ENCODE peak calls at places on chromosomes 1 and 21, in ten cellular contexts. One of them, this sample, is unnamed.

GRCh38 chr1:3790501-3790923 is 5.8 kb downstream of the LRRC47 start:
- DNase-seq in EL: no peak
- DNase-seq in DMS153: no peak
- DNase-seq in NCI-H2081 treated with DMSO at 0.1 percent for 48 hours: no peak
- DNase-seq in germinal center: no peak
- DNase-seq in fibroblast of lung: no peak
- DNase-seq in AG10803: no peak
- DNase-seq in body of pancreas: no peak
- DNase-seq in stimulated activated naive B cell treated with anti-CD40 and anti-IgM and Interleukin-4, amounts not matched to agents 10 μg/mL and 1 μg/mL and 100 μg/mL, for 72 hours: no peak
- DNase-seq in activated naive CD4-positive, alpha-beta T cell treated with anti-CD3 and anti-CD28 coated beads, Interleukin-2, amount 50 U/mL, for 72 hours: no peak
- DNase-seq in this sample: no peak

GRCh38 chr1:17852383-17852782 is 97.2 kb downstream of the ACTL8 start:
- DNase-seq in EL: no peak
- DNase-seq in DMS153: no peak
- DNase-seq in NCI-H2081 treated with DMSO at 0.1 percent for 48 hours: no peak
- DNase-seq in germinal center: no peak
- DNase-seq in fibroblast of lung: no peak
- DNase-seq in AG10803: no peak
- DNase-seq in body of pancreas: no peak
- DNase-seq in stimulated activated naive B cell treated with anti-CD40 and anti-IgM and Interleukin-4, amounts not matched to agents 10 μg/mL and 1 μg/mL and 100 μg/mL, for 72 hours: no peak
- DNase-seq in activated naive CD4-positive, alpha-beta T cell treated with anti-CD3 and anti-CD28 coated beads, Interleukin-2, amount 50 U/mL, for 72 hours: no peak
- DNase-seq in this sample: no peak

GRCh38 chr1:17101261-17101660 is 18.0 kb downstream of the PADI2 start:
- DNase-seq in EL: no peak
- DNase-seq in DMS153: no peak
- DNase-seq in NCI-H2081 treated with DMSO at 0.1 percent for 48 hours: no peak
- DNase-seq in germinal center: no peak
- DNase-seq in fibroblast of lung: no peak
- DNase-seq in AG10803: no peak
- DNase-seq in body of pancreas: no peak
- DNase-seq in stimulated activated naive B cell treated with anti-CD40 and anti-IgM and Interleukin-4, amounts not matched to agents 10 μg/mL and 1 μg/mL and 100 μg/mL, for 72 hours: no peak
- DNase-seq in activated naive CD4-positive, alpha-beta T cell treated with anti-CD3 and anti-CD28 coated beads, Interleukin-2, amount 50 U/mL, for 72 hours: no peak
- DNase-seq in this sample: no peak

GRCh38 chr1:243849089-243850012 is 692 bp downstream of the AKT3 start:
- DNase-seq in EL: peak; percentile 69
- DNase-seq in DMS153: peak; percentile 49
- DNase-seq in NCI-H2081 treated with DMSO at 0.1 percent for 48 hours: no peak
- DNase-seq in germinal center: peak; percentile 5
- DNase-seq in fibroblast of lung: peak; percentile 58
- DNase-seq in AG10803: peak; percentile 76
- DNase-seq in body of pancreas: peak; percentile 19
- DNase-seq in stimulated activated naive B cell treated with anti-CD40 and anti-IgM and Interleukin-4, amounts not matched to agents 10 μg/mL and 1 μg/mL and 100 μg/mL, for 72 hours: peak; percentile 74
- DNase-seq in activated naive CD4-positive, alpha-beta T cell treated with anti-CD3 and anti-CD28 coated beads, Interleukin-2, amount 50 U/mL, for 72 hours: peak; percentile 68
- DNase-seq in this sample: peak; percentile 58

GRCh38 chr1:38549191-38549590 is 310.4 kb downstream of the RRAGC start:
- DNase-seq in EL: no peak
- DNase-seq in DMS153: no peak
- DNase-seq in NCI-H2081 treated with DMSO at 0.1 percent for 48 hours: no peak
- DNase-seq in germinal center: no peak
- DNase-seq in fibroblast of lung: no peak
- DNase-seq in AG10803: no peak
- DNase-seq in body of pancreas: no peak
- DNase-seq in stimulated activated naive B cell treated with anti-CD40 and anti-IgM and Interleukin-4, amounts not matched to agents 10 μg/mL and 1 μg/mL and 100 μg/mL, for 72 hours: no peak
- DNase-seq in activated naive CD4-positive, alpha-beta T cell treated with anti-CD3 and anti-CD28 coated beads, Interleukin-2, amount 50 U/mL, for 72 hours: no peak
- DNase-seq in this sample: no peak

GRCh38 chr1:7551442-7551841 is 219.7 kb upstream of the VAMP3 start:
- DNase-seq in EL: no peak
- DNase-seq in DMS153: no peak
- DNase-seq in NCI-H2081 treated with DMSO at 0.1 percent for 48 hours: no peak
- DNase-seq in germinal center: no peak
- DNase-seq in fibroblast of lung: no peak
- DNase-seq in AG10803: no peak
- DNase-seq in body of pancreas: no peak
- DNase-seq in stimulated activated naive B cell treated with anti-CD40 and anti-IgM and Interleukin-4, amounts not matched to agents 10 μg/mL and 1 μg/mL and 100 μg/mL, for 72 hours: no peak
- DNase-seq in activated naive CD4-positive, alpha-beta T cell treated with anti-CD3 and anti-CD28 coated beads, Interleukin-2, amount 50 U/mL, for 72 hours: peak; percentile 52
- DNase-seq in this sample: no peak

GRCh38 chr1:244272471-244273261 is 179.0 kb downstream of the ADSS2 start:
- DNase-seq in EL: peak; percentile 87
- DNase-seq in DMS153: peak; percentile 68
- DNase-seq in NCI-H2081 treated with DMSO at 0.1 percent for 48 hours: peak; percentile 16
- DNase-seq in germinal center: peak; percentile 66
- DNase-seq in fibroblast of lung: peak; percentile 95
- DNase-seq in AG10803: peak; percentile 85
- DNase-seq in body of pancreas: peak; percentile 76
- DNase-seq in stimulated activated naive B cell treated with anti-CD40 and anti-IgM and Interleukin-4, amounts not matched to agents 10 μg/mL and 1 μg/mL and 100 μg/mL, for 72 hours: peak; percentile 60
- DNase-seq in activated naive CD4-positive, alpha-beta T cell treated with anti-CD3 and anti-CD28 coated beads, Interleukin-2, amount 50 U/mL, for 72 hours: peak; percentile 65
- DNase-seq in this sample: peak; percentile 77

GRCh38 chr1:246632584-246633168 is 66.4 kb downstream of the CNST start:
- DNase-seq in EL: peak; percentile 91
- DNase-seq in DMS153: no peak
- DNase-seq in NCI-H2081 treated with DMSO at 0.1 percent for 48 hours: no peak
- DNase-seq in germinal center: no peak
- DNase-seq in fibroblast of lung: peak; percentile 78
- DNase-seq in AG10803: peak; percentile 97
- DNase-seq in body of pancreas: no peak
- DNase-seq in stimulated activated naive B cell treated with anti-CD40 and anti-IgM and Interleukin-4, amounts not matched to agents 10 μg/mL and 1 μg/mL and 100 μg/mL, for 72 hours: no peak
- DNase-seq in activated naive CD4-positive, alpha-beta T cell treated with anti-CD3 and anti-CD28 coated beads, Interleukin-2, amount 50 U/mL, for 72 hours: no peak
- DNase-seq in this sample: peak; percentile 83

GRCh38 chr1:210654176-210654786 is 325.6 kb downstream of the HHAT start:
- DNase-seq in EL: peak; percentile 23
- DNase-seq in DMS153: no peak
- DNase-seq in NCI-H2081 treated with DMSO at 0.1 percent for 48 hours: no peak
- DNase-seq in germinal center: no peak
- DNase-seq in fibroblast of lung: no peak
- DNase-seq in AG10803: no peak
- DNase-seq in body of pancreas: no peak
- DNase-seq in stimulated activated naive B cell treated with anti-CD40 and anti-IgM and Interleukin-4, amounts not matched to agents 10 μg/mL and 1 μg/mL and 100 μg/mL, for 72 hours: peak; percentile 7
- DNase-seq in activated naive CD4-positive, alpha-beta T cell treated with anti-CD3 and anti-CD28 coated beads, Interleukin-2, amount 50 U/mL, for 72 hours: no peak
- DNase-seq in this sample: no peak

GRCh38 chr1:91537281-91538069 is 36.8 kb downstream of the CDC7 start:
- DNase-seq in EL: peak; percentile 96
- DNase-seq in DMS153: no peak
- DNase-seq in NCI-H2081 treated with DMSO at 0.1 percent for 48 hours: no peak
- DNase-seq in germinal center: no peak
- DNase-seq in fibroblast of lung: peak; percentile 86
- DNase-seq in AG10803: peak; percentile 94
- DNase-seq in body of pancreas: no peak
- DNase-seq in stimulated activated naive B cell treated with anti-CD40 and anti-IgM and Interleukin-4, amounts not matched to agents 10 μg/mL and 1 μg/mL and 100 μg/mL, for 72 hours: no peak
- DNase-seq in activated naive CD4-positive, alpha-beta T cell treated with anti-CD3 and anti-CD28 coated beads, Interleukin-2, amount 50 U/mL, for 72 hours: no peak
- DNase-seq in this sample: peak; percentile 71

GRCh38 chr1:66256629-66257575 is 277.1 kb upstream of the SGIP1 start:
- DNase-seq in EL: peak; percentile 61
- DNase-seq in DMS153: no peak
- DNase-seq in NCI-H2081 treated with DMSO at 0.1 percent for 48 hours: no peak
- DNase-seq in germinal center: no peak
- DNase-seq in fibroblast of lung: no peak
- DNase-seq in AG10803: no peak
- DNase-seq in body of pancreas: no peak
- DNase-seq in stimulated activated naive B cell treated with anti-CD40 and anti-IgM and Interleukin-4, amounts not matched to agents 10 μg/mL and 1 μg/mL and 100 μg/mL, for 72 hours: no peak
- DNase-seq in activated naive CD4-positive, alpha-beta T cell treated with anti-CD3 and anti-CD28 coated beads, Interleukin-2, amount 50 U/mL, for 72 hours: no peak
- DNase-seq in this sample: peak; percentile 20

GRCh38 chr1:22111620-22112019 is 31.3 kb downstream of the WNT4 start:
- DNase-seq in EL: peak; percentile 69
- DNase-seq in DMS153: no peak
- DNase-seq in NCI-H2081 treated with DMSO at 0.1 percent for 48 hours: no peak
- DNase-seq in germinal center: no peak
- DNase-seq in fibroblast of lung: peak; percentile 70
- DNase-seq in AG10803: peak; percentile 37
- DNase-seq in body of pancreas: no peak
- DNase-seq in stimulated activated naive B cell treated with anti-CD40 and anti-IgM and Interleukin-4, amounts not matched to agents 10 μg/mL and 1 μg/mL and 100 μg/mL, for 72 hours: no peak
- DNase-seq in activated naive CD4-positive, alpha-beta T cell treated with anti-CD3 and anti-CD28 coated beads, Interleukin-2, amount 50 U/mL, for 72 hours: no peak
- DNase-seq in this sample: peak; percentile 54

GRCh38 chr1:29896300-29896699 is 660.0 kb downstream of the PTPRU start:
- DNase-seq in EL: no peak
- DNase-seq in DMS153: no peak
- DNase-seq in NCI-H2081 treated with DMSO at 0.1 percent for 48 hours: no peak
- DNase-seq in germinal center: no peak
- DNase-seq in fibroblast of lung: no peak
- DNase-seq in AG10803: no peak
- DNase-seq in body of pancreas: no peak
- DNase-seq in stimulated activated naive B cell treated with anti-CD40 and anti-IgM and Interleukin-4, amounts not matched to agents 10 μg/mL and 1 μg/mL and 100 μg/mL, for 72 hours: no peak
- DNase-seq in activated naive CD4-positive, alpha-beta T cell treated with anti-CD3 and anti-CD28 coated beads, Interleukin-2, amount 50 U/mL, for 72 hours: no peak
- DNase-seq in this sample: no peak

GRCh38 chr21:34544032-34544496 is 32.1 kb upstream of the KCNE1 start:
- DNase-seq in EL: peak; percentile 79
- DNase-seq in DMS153: peak; percentile 10
- DNase-seq in NCI-H2081 treated with DMSO at 0.1 percent for 48 hours: no peak
- DNase-seq in germinal center: peak; percentile 53
- DNase-seq in fibroblast of lung: peak; percentile 69
- DNase-seq in AG10803: peak; percentile 68
- DNase-seq in body of pancreas: peak; percentile 89
- DNase-seq in stimulated activated naive B cell treated with anti-CD40 and anti-IgM and Interleukin-4, amounts not matched to agents 10 μg/mL and 1 μg/mL and 100 μg/mL, for 72 hours: peak; percentile 37
- DNase-seq in activated naive CD4-positive, alpha-beta T cell treated with anti-CD3 and anti-CD28 coated beads, Interleukin-2, amount 50 U/mL, for 72 hours: no peak
- DNase-seq in this sample: peak; percentile 49

GRCh38 chr1:23809751-23810171 is 9.2 kb upstream of the GALE start:
- DNase-seq in EL: peak; percentile 71
- DNase-seq in DMS153: peak; percentile 56
- DNase-seq in NCI-H2081 treated with DMSO at 0.1 percent for 48 hours: peak; percentile 20
- DNase-seq in germinal center: peak; percentile 88
- DNase-seq in fibroblast of lung: peak; percentile 62
- DNase-seq in AG10803: peak; percentile 63
- DNase-seq in body of pancreas: peak; percentile 85
- DNase-seq in stimulated activated naive B cell treated with anti-CD40 and anti-IgM and Interleukin-4, amounts not matched to agents 10 μg/mL and 1 μg/mL and 100 μg/mL, for 72 hours: peak; percentile 73
- DNase-seq in activated naive CD4-positive, alpha-beta T cell treated with anti-CD3 and anti-CD28 coated beads, Interleukin-2, amount 50 U/mL, for 72 hours: no peak
- DNase-seq in this sample: peak; percentile 80

GRCh38 chr1:52142220-52143153 is 598 bp downstream of the ZFYVE9 start:
- DNase-seq in EL: peak; percentile 67
- DNase-seq in DMS153: no peak
- DNase-seq in NCI-H2081 treated with DMSO at 0.1 percent for 48 hours: no peak
- DNase-seq in germinal center: peak; percentile 30
- DNase-seq in fibroblast of lung: peak; percentile 54
- DNase-seq in AG10803: peak; percentile 58
- DNase-seq in body of pancreas: peak; percentile 35
- DNase-seq in stimulated activated naive B cell treated with anti-CD40 and anti-IgM and Interleukin-4, amounts not matched to agents 10 μg/mL and 1 μg/mL and 100 μg/mL, for 72 hours: no peak
- DNase-seq in activated naive CD4-positive, alpha-beta T cell treated with anti-CD3 and anti-CD28 coated beads, Interleukin-2, amount 50 U/mL, for 72 hours: peak; percentile 57
- DNase-seq in this sample: peak; percentile 53

GRCh38 chr1:78833491-78833890 is 173.0 kb downstream of the ADGRL4 start:
- DNase-seq in EL: peak; percentile 86
- DNase-seq in DMS153: peak; percentile 5
- DNase-seq in NCI-H2081 treated with DMSO at 0.1 percent for 48 hours: no peak
- DNase-seq in germinal center: no peak
- DNase-seq in fibroblast of lung: peak; percentile 85
- DNase-seq in AG10803: peak; percentile 77
- DNase-seq in body of pancreas: no peak
- DNase-seq in stimulated activated naive B cell treated with anti-CD40 and anti-IgM and Interleukin-4, amounts not matched to agents 10 μg/mL and 1 μg/mL and 100 μg/mL, for 72 hours: no peak
- DNase-seq in activated naive CD4-positive, alpha-beta T cell treated with anti-CD3 and anti-CD28 coated beads, Interleukin-2, amount 50 U/mL, for 72 hours: no peak
- DNase-seq in this sample: peak; percentile 45

GRCh38 chr1:37410815-37411214 is 63.6 kb upstream of the ZC3H12A start:
- DNase-seq in EL: no peak
- DNase-seq in DMS153: no peak
- DNase-seq in NCI-H2081 treated with DMSO at 0.1 percent for 48 hours: no peak
- DNase-seq in germinal center: no peak
- DNase-seq in fibroblast of lung: peak; percentile 9
- DNase-seq in AG10803: no peak
- DNase-seq in body of pancreas: no peak
- DNase-seq in stimulated activated naive B cell treated with anti-CD40 and anti-IgM and Interleukin-4, amounts not matched to agents 10 μg/mL and 1 μg/mL and 100 μg/mL, for 72 hours: no peak
- DNase-seq in activated naive CD4-positive, alpha-beta T cell treated with anti-CD3 and anti-CD28 coated beads, Interleukin-2, amount 50 U/mL, for 72 hours: no peak
- DNase-seq in this sample: peak; percentile 25

GRCh38 chr1:231407537-231408396 is 14.3 kb downstream of the EGLN1 start:
- DNase-seq in EL: peak; percentile 48
- DNase-seq in DMS153: no peak
- DNase-seq in NCI-H2081 treated with DMSO at 0.1 percent for 48 hours: no peak
- DNase-seq in germinal center: no peak
- DNase-seq in fibroblast of lung: no peak
- DNase-seq in AG10803: peak; percentile 55
- DNase-seq in body of pancreas: no peak
- DNase-seq in stimulated activated naive B cell treated with anti-CD40 and anti-IgM and Interleukin-4, amounts not matched to agents 10 μg/mL and 1 μg/mL and 100 μg/mL, for 72 hours: no peak
- DNase-seq in activated naive CD4-positive, alpha-beta T cell treated with anti-CD3 and anti-CD28 coated beads, Interleukin-2, amount 50 U/mL, for 72 hours: no peak
- DNase-seq in this sample: peak; percentile 43

GRCh38 chr1:110243581-110243980 is 33.5 kb downstream of the KCNC4 start:
- DNase-seq in EL: no peak
- DNase-seq in DMS153: peak; percentile 60
- DNase-seq in NCI-H2081 treated with DMSO at 0.1 percent for 48 hours: no peak
- DNase-seq in germinal center: peak; percentile 61
- DNase-seq in fibroblast of lung: no peak
- DNase-seq in AG10803: no peak
- DNase-seq in body of pancreas: no peak
- DNase-seq in stimulated activated naive B cell treated with anti-CD40 and anti-IgM and Interleukin-4, amounts not matched to agents 10 μg/mL and 1 μg/mL and 100 μg/mL, for 72 hours: peak; percentile 65
- DNase-seq in activated naive CD4-positive, alpha-beta T cell treated with anti-CD3 and anti-CD28 coated beads, Interleukin-2, amount 50 U/mL, for 72 hours: no peak
- DNase-seq in this sample: no peak

GRCh38 chr1:46487818-46488218 is 1.8 kb upstream of the DMBX1 start:
- DNase-seq in EL: peak; percentile 18
- DNase-seq in DMS153: no peak
- DNase-seq in NCI-H2081 treated with DMSO at 0.1 percent for 48 hours: no peak
- DNase-seq in germinal center: no peak
- DNase-seq in fibroblast of lung: no peak
- DNase-seq in AG10803: no peak
- DNase-seq in body of pancreas: no peak
- DNase-seq in stimulated activated naive B cell treated with anti-CD40 and anti-IgM and Interleukin-4, amounts not matched to agents 10 μg/mL and 1 μg/mL and 100 μg/mL, for 72 hours: no peak
- DNase-seq in activated naive CD4-positive, alpha-beta T cell treated with anti-CD3 and anti-CD28 coated beads, Interleukin-2, amount 50 U/mL, for 72 hours: no peak
- DNase-seq in this sample: no peak

GRCh38 chr21:35011681-35012080 is 37.4 kb downstream of the RUNX1 start:
- DNase-seq in EL: no peak
- DNase-seq in DMS153: no peak
- DNase-seq in NCI-H2081 treated with DMSO at 0.1 percent for 48 hours: no peak
- DNase-seq in germinal center: no peak
- DNase-seq in fibroblast of lung: peak; percentile 56
- DNase-seq in AG10803: no peak
- DNase-seq in body of pancreas: no peak
- DNase-seq in stimulated activated naive B cell treated with anti-CD40 and anti-IgM and Interleukin-4, amounts not matched to agents 10 μg/mL and 1 μg/mL and 100 μg/mL, for 72 hours: no peak
- DNase-seq in activated naive CD4-positive, alpha-beta T cell treated with anti-CD3 and anti-CD28 coated beads, Interleukin-2, amount 50 U/mL, for 72 hours: no peak
- DNase-seq in this sample: no peak

GRCh38 chr1:197954718-197955418 is 37.7 kb downstream of the LHX9 start:
- DNase-seq in EL: no peak
- DNase-seq in DMS153: no peak
- DNase-seq in NCI-H2081 treated with DMSO at 0.1 percent for 48 hours: no peak
- DNase-seq in germinal center: no peak
- DNase-seq in fibroblast of lung: no peak
- DNase-seq in AG10803: no peak
- DNase-seq in body of pancreas: peak; percentile 35
- DNase-seq in stimulated activated naive B cell treated with anti-CD40 and anti-IgM and Interleukin-4, amounts not matched to agents 10 μg/mL and 1 μg/mL and 100 μg/mL, for 72 hours: no peak
- DNase-seq in activated naive CD4-positive, alpha-beta T cell treated with anti-CD3 and anti-CD28 coated beads, Interleukin-2, amount 50 U/mL, for 72 hours: no peak
- DNase-seq in this sample: no peak

GRCh38 chr1:61448017-61448383 is 276.9 kb downstream of the TM2D1 start:
- DNase-seq in EL: no peak
- DNase-seq in DMS153: no peak
- DNase-seq in NCI-H2081 treated with DMSO at 0.1 percent for 48 hours: no peak
- DNase-seq in germinal center: no peak
- DNase-seq in fibroblast of lung: no peak
- DNase-seq in AG10803: peak; percentile 26
- DNase-seq in body of pancreas: no peak
- DNase-seq in stimulated activated naive B cell treated with anti-CD40 and anti-IgM and Interleukin-4, amounts not matched to agents 10 μg/mL and 1 μg/mL and 100 μg/mL, for 72 hours: no peak
- DNase-seq in activated naive CD4-positive, alpha-beta T cell treated with anti-CD3 and anti-CD28 coated beads, Interleukin-2, amount 50 U/mL, for 72 hours: no peak
- DNase-seq in this sample: no peak

GRCh38 chr1:83512371-83513004 is 486.4 kb downstream of the TTLL7 start:
- DNase-seq in EL: no peak
- DNase-seq in DMS153: peak; percentile 61
- DNase-seq in NCI-H2081 treated with DMSO at 0.1 percent for 48 hours: peak; percentile 74
- DNase-seq in germinal center: no peak
- DNase-seq in fibroblast of lung: no peak
- DNase-seq in AG10803: no peak
- DNase-seq in body of pancreas: no peak
- DNase-seq in stimulated activated naive B cell treated with anti-CD40 and anti-IgM and Interleukin-4, amounts not matched to agents 10 μg/mL and 1 μg/mL and 100 μg/mL, for 72 hours: no peak
- DNase-seq in activated naive CD4-positive, alpha-beta T cell treated with anti-CD3 and anti-CD28 coated beads, Interleukin-2, amount 50 U/mL, for 72 hours: no peak
- DNase-seq in this sample: no peak

GRCh38 chr1:162193815-162194214 is 124.3 kb downstream of the NOS1AP start:
- DNase-seq in EL: no peak
- DNase-seq in DMS153: peak; percentile 37
- DNase-seq in NCI-H2081 treated with DMSO at 0.1 percent for 48 hours: no peak
- DNase-seq in germinal center: no peak
- DNase-seq in fibroblast of lung: no peak
- DNase-seq in AG10803: no peak
- DNase-seq in body of pancreas: no peak
- DNase-seq in stimulated activated naive B cell treated with anti-CD40 and anti-IgM and Interleukin-4, amounts not matched to agents 10 μg/mL and 1 μg/mL and 100 μg/mL, for 72 hours: no peak
- DNase-seq in activated naive CD4-positive, alpha-beta T cell treated with anti-CD3 and anti-CD28 coated beads, Interleukin-2, amount 50 U/mL, for 72 hours: no peak
- DNase-seq in this sample: no peak

GRCh38 chr1:233240839-233241682 is 54.5 kb downstream of the PCNX2 start:
- DNase-seq in EL: peak; percentile 32
- DNase-seq in DMS153: no peak
- DNase-seq in NCI-H2081 treated with DMSO at 0.1 percent for 48 hours: no peak
- DNase-seq in germinal center: no peak
- DNase-seq in fibroblast of lung: peak; percentile 64
- DNase-seq in AG10803: peak; percentile 60
- DNase-seq in body of pancreas: peak; percentile 55
- DNase-seq in stimulated activated naive B cell treated with anti-CD40 and anti-IgM and Interleukin-4, amounts not matched to agents 10 μg/mL and 1 μg/mL and 100 μg/mL, for 72 hours: peak; percentile 8
- DNase-seq in activated naive CD4-positive, alpha-beta T cell treated with anti-CD3 and anti-CD28 coated beads, Interleukin-2, amount 50 U/mL, for 72 hours: no peak
- DNase-seq in this sample: peak; percentile 84

GRCh38 chr1:162168935-162169545 is 99.5 kb downstream of the NOS1AP start:
- DNase-seq in EL: peak; percentile 23
- DNase-seq in DMS153: no peak
- DNase-seq in NCI-H2081 treated with DMSO at 0.1 percent for 48 hours: no peak
- DNase-seq in germinal center: no peak
- DNase-seq in fibroblast of lung: peak; percentile 20
- DNase-seq in AG10803: peak; percentile 20
- DNase-seq in body of pancreas: no peak
- DNase-seq in stimulated activated naive B cell treated with anti-CD40 and anti-IgM and Interleukin-4, amounts not matched to agents 10 μg/mL and 1 μg/mL and 100 μg/mL, for 72 hours: no peak
- DNase-seq in activated naive CD4-positive, alpha-beta T cell treated with anti-CD3 and anti-CD28 coated beads, Interleukin-2, amount 50 U/mL, for 72 hours: no peak
- DNase-seq in this sample: no peak